ENCODE peak calls at places on chromosomes 4 and X, in five cellular contexts. U, O, H, I and P are unnamed samples.

GRCh38 chr4:154602404-154603020 is 9.9 kb downstream of the FGG start:
- DNase-seq in U (no peak), O (no peak), H (no peak), I (no peak), P (no peak)

GRCh38 chr4:48015678-48016077 is 803 bp downstream of the CNGA1 start:
- DNase-seq in U (no peak), O (no peak), H (no peak), I (no peak), P (no peak)

GRCh38 chr4:74223801-74224200 is 65.9 kb downstream of the MTHFD2L start:
- DNase-seq in U (no peak), O (no peak), H (peak; percentile 75), I (no peak), P (no peak)

GRCh38 chrX:38985375-38985774 is 184.1 kb downstream of the MID1IP1 start:
- DNase-seq in U (peak; percentile 60), O (no peak), H (no peak), I (no peak), P (no peak)

GRCh38 chrX:55011294-55011693 is 11.1 kb downstream of the APEX2 start:
- DNase-seq in U (peak; percentile 12), O (no peak), H (no peak), I (no peak), P (no peak)

GRCh38 chr4:1243451-1244080 is 5.4 kb downstream of the CTBP1 start:
- DNase-seq in U (no peak), O (peak; percentile 22), H (no peak), I (no peak), P (no peak)

GRCh38 chr4:27973056-27973455 is 1112.4 kb downstream of the STIM2 start:
- DNase-seq in U (no peak), O (no peak), H (no peak), I (no peak), P (no peak)

GRCh38 chr4:5799406-5799805 is 88.4 kb downstream of the EVC start:
- DNase-seq in U (no peak), O (no peak), H (no peak), I (no peak), P (no peak)

GRCh38 chr4:151276787-151277557 is at the start of gene PRSS48:
- DNase-seq in U (peak; percentile 60), O (peak; percentile 52), H (no peak), I (peak; percentile 6), P (no peak)

GRCh38 chrX:9867753-9868152 is 81.5 kb downstream of the SHROOM2 start:
- DNase-seq in U (no peak), O (no peak), H (no peak), I (no peak), P (no peak)